ENCODE peak calls at places on chromosomes 3 and 15, in six cellular contexts. O, F, N, T, W and Z are unnamed samples.

GRCh38 chr15:80599359-80599758 is 95.8 kb upstream of the ABHD17C start:
- DNase-seq in O (peak; percentile 93), F (peak; percentile 83), N (peak; percentile 34), T (no peak), W (no peak), Z (no peak)

GRCh38 chr3:113035387-113035982 is 44.7 kb downstream of the GTPBP8 start:
- DNase-seq in O (peak; percentile 49), F (peak; percentile 51), N (peak; percentile 65), T (no peak), W (peak; percentile 53), Z (no peak)

GRCh38 chr15:31268108-31268501 is 58.5 kb upstream of the KLF13 start:
- DNase-seq in O (no peak), F (no peak), N (no peak), T (peak; percentile 60), W (no peak), Z (peak; percentile 42)

GRCh38 chr15:60390231-60390630 is 7.6 kb downstream of the ANXA2 start:
- DNase-seq in O (no peak), F (no peak), N (no peak), T (no peak), W (no peak), Z (no peak)

GRCh38 chr3:128549283-128550112 is 56.5 kb upstream of the GATA2 start:
- DNase-seq in O (peak; percentile 6), F (peak; percentile 37), N (no peak), T (peak; percentile 33), W (peak; percentile 95), Z (peak; percentile 61)

GRCh38 chr3:8542190-8542980 is 40.8 kb downstream of the LMCD1 start:
- DNase-seq in O (no peak), F (no peak), N (no peak), T (no peak), W (no peak), Z (no peak)

GRCh38 chr3:131535131-131535530 is 32.4 kb upstream of the MRPL3 start:
- DNase-seq in O (peak; percentile 59), F (peak; percentile 71), N (no peak), T (no peak), W (no peak), Z (no peak)

GRCh38 chr15:69298697-69299441 is at the start of gene PAQR5:
- DNase-seq in O (no peak), F (no peak), N (peak; percentile 60), T (peak; percentile 65), W (no peak), Z (no peak)

GRCh38 chr3:70863049-70863448 is 550.6 kb upstream of the MDFIC2 start:
- DNase-seq in O (no peak), F (no peak), N (no peak), T (no peak), W (no peak), Z (no peak)

GRCh38 chr3:141049681-141050080 is 1.5 kb upstream of the SPSB4 start:
- DNase-seq in O (no peak), F (no peak), N (no peak), T (no peak), W (no peak), Z (no peak)

GRCh38 chr3:21645121-21645897 is 105.7 kb downstream of the ZNF385D start:
- DNase-seq in O (no peak), F (peak; percentile 7), N (no peak), T (no peak), W (peak; percentile 29), Z (peak; percentile 78)

GRCh38 chr3:128489860-128490649 is 2.9 kb downstream of the GATA2 start:
- DNase-seq in O (no peak), F (peak; percentile 55), N (no peak), T (peak; percentile 70), W (no peak), Z (no peak)

GRCh38 chr3:193782280-193782654 is 189.3 kb downstream of the OPA1 start:
- DNase-seq in O (no peak), F (no peak), N (peak; percentile 90), T (no peak), W (peak; percentile 90), Z (no peak)

GRCh38 chr15:79582650-79583049 is 150.5 kb downstream of the MINAR1 start:
- DNase-seq in O (no peak), F (no peak), N (no peak), T (no peak), W (no peak), Z (no peak)

GRCh38 chr3:195847061-195847950 is 35.6 kb upstream of the MUC4 start:
- DNase-seq in O (peak; percentile 68), F (peak; percentile 38), N (no peak), T (no peak), W (peak; percentile 74), Z (peak; percentile 88)

GRCh38 chr3:197224034-197224444 is 74.4 kb downstream of the DLG1 start:
- DNase-seq in O (peak; percentile 60), F (peak; percentile 65), N (peak; percentile 62), T (no peak), W (peak; percentile 65), Z (no peak)

GRCh38 chr15:82810863-82811421 is 1.5 kb downstream of the WHAMM start:
- DNase-seq in O (peak; percentile 12), F (no peak), N (peak; percentile 20), T (no peak), W (no peak), Z (no peak)

GRCh38 chr3:157442729-157443128 is 6.1 kb downstream of the PTX3 start:
- DNase-seq in O (peak; percentile 42), F (no peak), N (no peak), T (no peak), W (no peak), Z (no peak)

GRCh38 chr3:62433396-62433795 is 60.0 kb upstream of the FEZF2 start:
- DNase-seq in O (no peak), F (no peak), N (no peak), T (no peak), W (no peak), Z (no peak)

GRCh38 chr3:36695769-36696137 is 68.6 kb downstream of the DCLK3 start:
- DNase-seq in O (peak; percentile 80), F (peak; percentile 61), N (no peak), T (no peak), W (no peak), Z (no peak)

GRCh38 chr3:131543714-131544113 is 40.9 kb upstream of the MRPL3 start:
- DNase-seq in O (peak; percentile 87), F (peak; percentile 85), N (peak; percentile 67), T (no peak), W (peak; percentile 88), Z (peak; percentile 89)